ENCODE peak calls at places on chromosomes 13 and 19, in four cellular contexts. One of them, this sample, is unnamed.

GRCh38 chr13:44803390-44803789 is 185.9 kb downstream of the NUFIP1 start:
- DNase-seq in heart right ventricle: no peak
- DNase-seq in GM23338: no peak
- DNase-seq in PC-3: no peak
- DNase-seq in this sample: no peak

GRCh38 chr13:26112843-26113242 is 61.0 kb upstream of the SHISA2 start:
- DNase-seq in heart right ventricle: no peak
- DNase-seq in GM23338: peak
- DNase-seq in PC-3: peak
- DNase-seq in this sample: no peak

GRCh38 chr13:98507060-98507797 is 69.7 kb downstream of the STK24 start:
- DNase-seq in heart right ventricle: peak
- DNase-seq in GM23338: peak
- DNase-seq in PC-3: peak
- DNase-seq in this sample: no peak

GRCh38 chr19:426725-427445 is 17.9 kb upstream of the C2CD4C start:
- DNase-seq in heart right ventricle: no peak
- DNase-seq in GM23338: peak
- DNase-seq in PC-3: no peak
- DNase-seq in this sample: no peak

GRCh38 chr13:41751277-41751676 is 209.6 kb downstream of the VWA8 start:
- DNase-seq in heart right ventricle: peak
- DNase-seq in GM23338: no peak
- DNase-seq in PC-3: no peak
- DNase-seq in this sample: no peak

GRCh38 chr19:19550972-19551861 is 13.2 kb downstream of the CILP2 start:
- DNase-seq in heart right ventricle: no peak
- DNase-seq in GM23338: no peak
- DNase-seq in PC-3: no peak
- DNase-seq in this sample: no peak

GRCh38 chr19:8585894-8586750 is 8.9 kb upstream of the MYO1F start:
- DNase-seq in heart right ventricle: no peak
- DNase-seq in GM23338: peak
- DNase-seq in PC-3: peak
- DNase-seq in this sample: no peak

GRCh38 chr19:5436101-5436947 is 18.9 kb upstream of the ZNRF4 start:
- DNase-seq in heart right ventricle: no peak
- DNase-seq in GM23338: peak
- DNase-seq in PC-3: peak
- DNase-seq in this sample: no peak

GRCh38 chr13:93472897-93473296 is 246.3 kb downstream of the GPC6 start:
- DNase-seq in heart right ventricle: no peak
- DNase-seq in GM23338: no peak
- DNase-seq in PC-3: no peak
- DNase-seq in this sample: no peak

GRCh38 chr13:87941244-87941643 is 270.1 kb downstream of the SLITRK5 start:
- DNase-seq in heart right ventricle: no peak
- DNase-seq in GM23338: no peak
- DNase-seq in PC-3: peak
- DNase-seq in this sample: no peak

GRCh38 chr19:9945319-9945966 is 9.1 kb upstream of the OLFM2 start:
- DNase-seq in heart right ventricle: peak
- DNase-seq in GM23338: peak
- DNase-seq in PC-3: peak
- DNase-seq in this sample: peak

GRCh38 chr13:41648314-41648935 is 191.1 kb downstream of the RGCC start:
- DNase-seq in heart right ventricle: no peak
- DNase-seq in GM23338: peak
- DNase-seq in PC-3: peak
- DNase-seq in this sample: no peak

GRCh38 chr13:38180670-38181069 is 169.0 kb upstream of the UFM1 start:
- DNase-seq in heart right ventricle: no peak
- DNase-seq in GM23338: no peak
- DNase-seq in PC-3: no peak
- DNase-seq in this sample: no peak

GRCh38 chr19:46721269-46722003 is 4.5 kb upstream of the PRKD2 start:
- DNase-seq in heart right ventricle: no peak
- DNase-seq in GM23338: peak
- DNase-seq in PC-3: no peak
- DNase-seq in this sample: no peak

GRCh38 chr13:29081036-29081435 is 260.9 kb downstream of the MTUS2 start:
- DNase-seq in heart right ventricle: no peak
- DNase-seq in GM23338: no peak
- DNase-seq in PC-3: no peak
- DNase-seq in this sample: no peak

GRCh38 chr19:36972594-36972993 is 56.5 kb downstream of the ZNF568 start:
- DNase-seq in heart right ventricle: no peak
- DNase-seq in GM23338: peak
- DNase-seq in PC-3: no peak
- DNase-seq in this sample: no peak

GRCh38 chr19:7547153-7547552 is 11.6 kb downstream of the PNPLA6 start:
- DNase-seq in heart right ventricle: no peak
- DNase-seq in GM23338: no peak
- DNase-seq in PC-3: no peak
- DNase-seq in this sample: no peak

GRCh38 chr19:22625266-22626035 is 8.7 kb upstream of the ZNF492 start:
- DNase-seq in heart right ventricle: no peak
- DNase-seq in GM23338: no peak
- DNase-seq in PC-3: no peak
- DNase-seq in this sample: no peak

GRCh38 chr19:16575861-16576689 is 3.9 kb upstream of the SLC35E1 start:
- DNase-seq in heart right ventricle: no peak
- DNase-seq in GM23338: no peak
- DNase-seq in PC-3: no peak
- DNase-seq in this sample: no peak

GRCh38 chr13:30088312-30088855 is 219.0 kb downstream of the KATNAL1 start:
- DNase-seq in heart right ventricle: no peak
- DNase-seq in GM23338: no peak
- DNase-seq in PC-3: no peak
- DNase-seq in this sample: peak

GRCh38 chr13:90750021-90750420 is 597.5 kb upstream of the MIR17HG start:
- DNase-seq in heart right ventricle: no peak
- DNase-seq in GM23338: no peak
- DNase-seq in PC-3: no peak
- DNase-seq in this sample: no peak

GRCh38 chr19:54949412-54949811 is 2.1 kb upstream of the NLRP7 start:
- DNase-seq in heart right ventricle: no peak
- DNase-seq in GM23338: no peak
- DNase-seq in PC-3: no peak
- DNase-seq in this sample: no peak

GRCh38 chr19:55465460-55466245 is 1.1 kb upstream of the C19orf85 start:
- DNase-seq in heart right ventricle: no peak
- DNase-seq in GM23338: no peak
- DNase-seq in PC-3: no peak
- DNase-seq in this sample: no peak

GRCh38 chr19:16619456-16619855 is 8.5 kb downstream of the MED26 start:
- DNase-seq in heart right ventricle: peak
- DNase-seq in GM23338: no peak
- DNase-seq in PC-3: no peak
- DNase-seq in this sample: no peak

GRCh38 chr19:1123381-1123780 is 19.6 kb downstream of the GPX4 start:
- DNase-seq in heart right ventricle: no peak
- DNase-seq in GM23338: no peak
- DNase-seq in PC-3: no peak
- DNase-seq in this sample: no peak

GRCh38 chr19:18437481-18438330 is at the start of gene ISYNA1:
- DNase-seq in heart right ventricle: peak
- DNase-seq in GM23338: peak
- DNase-seq in PC-3: peak
- DNase-seq in this sample: no peak

GRCh38 chr13:30276178-30276577 is 31.2 kb downstream of the KATNAL1 start:
- DNase-seq in heart right ventricle: no peak
- DNase-seq in GM23338: no peak
- DNase-seq in PC-3: no peak
- DNase-seq in this sample: no peak

GRCh38 chr19:48540110-48540509 is 11.9 kb upstream of the SULT2B1 start:
- DNase-seq in heart right ventricle: no peak
- DNase-seq in GM23338: no peak
- DNase-seq in PC-3: no peak
- DNase-seq in this sample: no peak

GRCh38 chr19:18839465-18840287 is 7.9 kb downstream of the UPF1 start:
- DNase-seq in heart right ventricle: no peak
- DNase-seq in GM23338: peak
- DNase-seq in PC-3: no peak
- DNase-seq in this sample: no peak

GRCh38 chr19:13109361-13110098 is 6.9 kb upstream of the LYL1 start:
- DNase-seq in heart right ventricle: no peak
- DNase-seq in GM23338: no peak
- DNase-seq in PC-3: no peak
- DNase-seq in this sample: no peak

GRCh38 chr19:18117692-18118378 is 20.3 kb downstream of the MAST3 start:
- DNase-seq in heart right ventricle: peak
- DNase-seq in GM23338: peak
- DNase-seq in PC-3: peak
- DNase-seq in this sample: no peak

GRCh38 chr13:27487776-27488175 is 37.4 kb upstream of the MTIF3 start:
- DNase-seq in heart right ventricle: no peak
- DNase-seq in GM23338: no peak
- DNase-seq in PC-3: no peak
- DNase-seq in this sample: no peak

GRCh38 chr19:29372461-29372860 is 153.3 kb upstream of the VSTM2B start:
- DNase-seq in heart right ventricle: no peak
- DNase-seq in GM23338: no peak
- DNase-seq in PC-3: no peak
- DNase-seq in this sample: no peak

GRCh38 chr13:47135800-47136658 is 239.2 kb upstream of the HTR2A start:
- DNase-seq in heart right ventricle: no peak
- DNase-seq in GM23338: no peak
- DNase-seq in PC-3: no peak
- DNase-seq in this sample: no peak

GRCh38 chr19:41226053-41226873 is 7.2 kb downstream of the AXL start:
- DNase-seq in heart right ventricle: peak
- DNase-seq in GM23338: peak
- DNase-seq in PC-3: peak
- DNase-seq in this sample: no peak

GRCh38 chr13:95858286-95859075 is 181.5 kb downstream of the DNAJC3 start:
- DNase-seq in heart right ventricle: no peak
- DNase-seq in GM23338: no peak
- DNase-seq in PC-3: peak
- DNase-seq in this sample: no peak

GRCh38 chr13:112657850-112658445 is 31.9 kb upstream of the ATP11A start:
- DNase-seq in heart right ventricle: no peak
- DNase-seq in GM23338: no peak
- DNase-seq in PC-3: peak
- DNase-seq in this sample: no peak

GRCh38 chr19:13849991-13850909 is 26.7 kb upstream of the NANOS3 start:
- DNase-seq in heart right ventricle: peak
- DNase-seq in GM23338: peak
- DNase-seq in PC-3: peak
- DNase-seq in this sample: no peak

This sample was measured in vagina.